ENCODE peak calls at places on chromosomes 5 and 9, in seven cellular contexts. N, H, Y, M, E, U and O are unnamed samples.

GRCh38 chr9:95100071-95100627 is 217.4 kb downstream of the FANCC start:
- DNase-seq in N (peak; percentile 64), H (no peak), Y (peak; percentile 46), M (no peak), E (no peak), U (no peak), O (no peak)

GRCh38 chr5:116068028-116068632 is 16.7 kb upstream of the COMMD10 start:
- DNase-seq in N (peak; percentile 40), H (peak; percentile 40), Y (peak; percentile 26), M (peak; percentile 33), E (no peak), U (peak; percentile 31), O (peak; percentile 40)

GRCh38 chr5:132466453-132467291 is 23.9 kb downstream of the IRF1 start:
- DNase-seq in N (peak; percentile 41), H (peak; percentile 81), Y (peak; percentile 33), M (no peak), E (peak; percentile 87), U (no peak), O (peak; percentile 63)

GRCh38 chr5:6674421-6674820 is 38.8 kb upstream of the TENT4A start:
- DNase-seq in N (no peak), H (no peak), Y (no peak), M (no peak), E (no peak), U (no peak), O (no peak)

GRCh38 chr5:175867587-175868347 is 3.6 kb upstream of the CPLX2 start:
- DNase-seq in N (no peak), H (no peak), Y (no peak), M (peak; percentile 35), E (no peak), U (no peak), O (no peak)

GRCh38 chr9:69255591-69255990 is 69.4 kb upstream of the ENTREP1 start:
- DNase-seq in N (no peak), H (no peak), Y (no peak), M (no peak), E (no peak), U (no peak), O (no peak)

GRCh38 chr5:95406426-95407093 is 15.4 kb downstream of the FAM81B start:
- DNase-seq in N (peak; percentile 13), H (no peak), Y (peak; percentile 8), M (no peak), E (no peak), U (no peak), O (no peak)

GRCh38 chr5:130720355-130720754 is 444.7 kb downstream of the HINT1 start:
- DNase-seq in N (peak; percentile 41), H (no peak), Y (peak; percentile 27), M (peak; percentile 11), E (no peak), U (no peak), O (no peak)

DNA sequence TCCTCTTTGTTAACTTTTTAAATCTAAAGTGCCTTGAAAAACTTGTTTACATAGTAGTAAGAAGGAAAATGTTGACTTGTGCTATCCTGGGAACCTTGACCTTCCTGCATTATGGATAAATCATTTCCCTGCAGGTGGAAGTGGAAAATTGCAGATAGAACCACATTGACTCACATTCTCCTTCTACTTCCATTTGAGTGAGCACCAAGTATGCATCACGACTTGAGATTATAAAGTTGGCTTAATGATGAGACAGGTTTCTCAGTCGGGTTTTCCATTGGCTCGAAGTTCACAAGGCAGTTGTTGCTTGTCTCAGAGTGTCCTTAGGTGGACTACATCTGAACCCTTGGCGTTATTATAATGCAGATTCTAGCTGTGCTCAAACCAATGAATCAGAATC is 39.9 kb downstream of the DOCK8 start:
- DNase-seq in N (no peak), H (no peak), Y (no peak), M (no peak), E (no peak), U (no peak), O (no peak)
- TF ChIP-seq CTCF in N (no peak), H (no peak), Y (no peak), M (no peak), E (no peak), U (no peak), O (no peak)

DNA sequence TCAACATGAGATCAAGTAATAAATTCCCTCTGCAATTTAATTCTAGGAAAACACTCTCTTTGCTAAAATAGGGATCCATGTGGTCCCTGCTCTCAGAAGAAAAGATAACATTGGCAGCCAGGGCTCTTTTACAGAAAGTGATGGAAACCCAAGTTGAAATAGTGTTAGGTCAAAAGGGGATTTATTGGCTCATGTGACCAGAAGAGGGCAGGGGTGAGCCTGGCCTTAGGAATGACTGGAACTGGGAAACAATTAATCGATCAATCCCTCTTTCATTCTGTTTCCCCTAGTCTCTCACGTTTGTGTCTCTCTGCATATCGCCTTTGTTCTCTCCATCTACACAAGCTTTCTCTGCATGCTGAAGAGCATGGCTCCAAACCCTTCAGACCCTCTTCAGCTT is 58.3 kb upstream of the ALDH1B1 start:
- DNase-seq in N (no peak), H (no peak), Y (no peak), M (peak; percentile 23), E (no peak), U (no peak), O (no peak)
- TF ChIP-seq CTCF in N (peak; percentile 21), H (peak; percentile 20), Y (peak; percentile 4), M (peak; percentile 51), E (peak; percentile 46), U (peak; percentile 34), O (peak; percentile 31)

DNA sequence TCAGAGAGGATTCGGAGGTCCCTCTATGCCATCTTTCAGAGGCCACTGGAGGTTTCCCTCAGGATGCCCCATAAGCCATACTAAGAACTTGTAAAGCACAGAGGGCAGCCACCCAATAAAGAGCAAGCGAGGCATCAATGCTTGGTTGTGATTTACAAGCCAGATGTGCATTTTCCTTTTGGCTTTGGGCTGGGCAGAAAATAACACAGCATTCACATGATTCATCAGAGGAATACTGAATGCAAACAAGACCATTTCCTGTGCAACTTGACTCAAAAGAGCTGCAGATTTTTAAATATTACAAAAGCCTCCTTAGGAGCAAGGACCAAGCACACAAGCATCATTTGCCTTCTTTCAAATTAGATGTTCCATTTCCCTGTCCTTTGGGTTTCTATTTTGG is 208.0 kb downstream of the SEMA5A start:
- DNase-seq in N (peak; percentile 73), H (no peak), Y (peak; percentile 63), M (no peak), E (no peak), U (no peak), O (no peak)
- TF ChIP-seq CTCF in N (no peak), H (no peak), Y (no peak), M (no peak), E (no peak), U (no peak), O (no peak)

GRCh38 chr5:112996830-112997374 is 20.3 kb downstream of the DCP2 start:
- DNase-seq in N (peak; percentile 50), H (no peak), Y (no peak), M (no peak), E (no peak), U (no peak), O (no peak)

GRCh38 chr5:113000466-113000865 is 23.9 kb downstream of the DCP2 start:
- DNase-seq in N (peak; percentile 65), H (no peak), Y (peak; percentile 59), M (no peak), E (no peak), U (no peak), O (no peak)

GRCh38 chr5:112998296-112998695 is 21.7 kb downstream of the DCP2 start:
- DNase-seq in N (no peak), H (no peak), Y (no peak), M (no peak), E (no peak), U (no peak), O (no peak)

GRCh38 chr5:112995764-112996618 is 19.4 kb downstream of the DCP2 start:
- DNase-seq in N (peak; percentile 52), H (peak; percentile 55), Y (no peak), M (peak; percentile 54), E (no peak), U (peak; percentile 73), O (peak; percentile 39)
- TF ChIP-seq CTCF in N (peak; percentile 92), H (peak; percentile 86), Y (peak; percentile 97), M (peak; percentile 74), E (peak; percentile 81), U (peak; percentile 95), O (peak; percentile 70)